ENCODE peak calls at places on chromosomes 13 and 19, in six cellular contexts. H is neural progenitor cell; N is tibial nerve; B is CD4-positive, alpha-beta T cell; D is brain microvascular endothelial cell; Y is cardiac muscle cell. E is an unnamed sample.

GRCh38 chr19:10258080-10258710 is 6.2 kb downstream of the MRPL4 start:
- DNase-seq in B (no peak), Y (no peak), D (no peak), N (no peak), H (no peak), E (no peak)

GRCh38 chr19:19406878-19407639 is 1.6 kb downstream of the GATAD2A start:
- DNase-seq in B (peak), H (peak), D (peak), N (no peak), Y (no peak), E (no peak)

GRCh38 chr13:19818223-19818842 is 35.6 kb upstream of the PSPC1 start:
- DNase-seq in H (peak), B (peak), Y (peak), D (peak), N (no peak), E (no peak)

GRCh38 chr13:73138967-73139491 is 80.2 kb downstream of the KLF5 start:
- DNase-seq in D (no peak), H (no peak), N (no peak), B (no peak), Y (no peak), E (no peak)

GRCh38 chr19:43507880-43508279 is 3.3 kb upstream of the PHLDB3 start:
- DNase-seq in N (no peak), B (no peak), H (no peak), D (no peak), Y (no peak), E (no peak)

GRCh38 chr19:54383330-54383729 is 18.6 kb upstream of the LAIR1 start:
- DNase-seq in N (no peak), D (no peak), Y (no peak), H (no peak), B (no peak), E (no peak)

GRCh38 chr19:4009990-4010807 is 2.7 kb downstream of the PIAS4 start:
- DNase-seq in D (no peak), N (no peak), H (no peak), B (no peak), Y (no peak), E (no peak)

GRCh38 chr13:50127726-50128291 is 112.6 kb downstream of the KCNRG start:
- DNase-seq in B (no peak), H (peak), Y (peak), D (no peak), N (no peak), E (no peak)

GRCh38 chr19:35973487-35973886 is 21.5 kb upstream of the SDHAF1 start:
- DNase-seq in D (no peak), N (no peak), Y (no peak), H (no peak), B (no peak), E (no peak)

GRCh38 chr13:89726690-89727435 is 1620.6 kb upstream of the MIR17HG start:
- DNase-seq in Y (no peak), B (no peak), D (peak), N (no peak), H (no peak), E (no peak)

GRCh38 chr13:52012512-52012836 is 276 bp downstream of the ALG11 start:
- DNase-seq in D (no peak), Y (no peak), H (no peak), N (no peak), B (no peak), E (no peak)

GRCh38 chr13:113935081-113935511 is 38.8 kb downstream of the C13orf46 start:
- DNase-seq in N (peak), D (no peak), B (no peak), Y (no peak), H (peak), E (no peak)

GRCh38 chr13:73138276-73138950 is 79.6 kb downstream of the KLF5 start:
- DNase-seq in D (peak), Y (no peak), B (no peak), H (no peak), N (peak), E (no peak)

GRCh38 chr19:32877977-32878745 is 8.6 kb upstream of the SLC7A9 start:
- DNase-seq in D (no peak), N (no peak), H (no peak), B (no peak), Y (no peak), E (no peak)

GRCh38 chr19:53772943-53773342 is 51.2 kb downstream of the NLRP12 start:
- DNase-seq in H (peak), D (peak), N (peak), Y (peak), B (no peak), E (no peak)

GRCh38 chr13:106155411-106155810 is 380.1 kb downstream of the EFNB2 start:
- DNase-seq in Y (no peak), N (no peak), D (no peak), B (no peak), H (no peak), E (no peak)

GRCh38 chr13:53781941-53782340 is 753.3 kb downstream of the OLFM4 start:
- DNase-seq in Y (peak), N (no peak), H (peak), B (no peak), D (no peak), E (no peak)

GRCh38 chr13:112819816-112820215 is 130.0 kb downstream of the ATP11A start:
- DNase-seq in B (no peak), N (no peak), H (no peak), D (no peak), Y (peak), E (no peak)

GRCh38 chr13:53783466-53783865 is 754.9 kb downstream of the OLFM4 start:
- DNase-seq in D (no peak), H (no peak), N (no peak), B (no peak), Y (no peak), E (no peak)

GRCh38 chr19:55372316-55373081 is 2.2 kb upstream of the IL11 start:
- DNase-seq in D (peak), N (no peak), B (no peak), Y (no peak), H (no peak), E (no peak)

GRCh38 chr19:7326105-7326877 is 22.4 kb upstream of the ARHGEF18 start:
- DNase-seq in B (no peak), N (no peak), Y (no peak), D (peak), H (peak), E (no peak)

GRCh38 chr19:49652723-49653465 is 10.9 kb downstream of the SCAF1 start:
- DNase-seq in H (no peak), D (no peak), Y (no peak), N (no peak), B (no peak), E (no peak)

GRCh38 chr19:18203408-18203862 is 407 bp downstream of the RAB3A start:
- DNase-seq in Y (no peak), H (no peak), B (peak), D (no peak), N (peak), E (no peak)

GRCh38 chr13:104694397-104694796 is 1628.2 kb upstream of the SLC10A2 start:
- DNase-seq in N (no peak), H (no peak), Y (no peak), B (no peak), D (no peak), E (no peak)

GRCh38 chr13:39554371-39554770 is 48.6 kb downstream of the LHFPL6 start:
- DNase-seq in H (no peak), N (no peak), D (no peak), Y (no peak), B (no peak), E (no peak)

GRCh38 chr19:6712692-6713670 is 7.5 kb downstream of the C3 start:
- DNase-seq in Y (no peak), D (no peak), B (no peak), N (no peak), H (no peak), E (no peak)

GRCh38 chr19:3513198-3514140 is 7.4 kb downstream of the FZR1 start:
- DNase-seq in B (no peak), D (no peak), N (no peak), H (no peak), Y (no peak), E (no peak)

GRCh38 chr13:20826810-20827560 is 53.2 kb upstream of the EEF1AKMT1 start:
- DNase-seq in B (no peak), H (no peak), Y (no peak), D (no peak), N (no peak), E (no peak)

GRCh38 chr13:20826301-20826700 is 52.5 kb upstream of the EEF1AKMT1 start:
- DNase-seq in Y (no peak), D (no peak), B (no peak), H (no peak), N (no peak), E (no peak)

GRCh38 chr13:20831933-20832332 is 58.2 kb upstream of the EEF1AKMT1 start:
- DNase-seq in N (no peak), D (no peak), Y (no peak), B (no peak), H (no peak), E (no peak)

GRCh38 chr13:20831254-20831653 is 57.5 kb upstream of the EEF1AKMT1 start:
- DNase-seq in B (no peak), N (no peak), H (no peak), Y (no peak), D (no peak), E (no peak)

DNA sequence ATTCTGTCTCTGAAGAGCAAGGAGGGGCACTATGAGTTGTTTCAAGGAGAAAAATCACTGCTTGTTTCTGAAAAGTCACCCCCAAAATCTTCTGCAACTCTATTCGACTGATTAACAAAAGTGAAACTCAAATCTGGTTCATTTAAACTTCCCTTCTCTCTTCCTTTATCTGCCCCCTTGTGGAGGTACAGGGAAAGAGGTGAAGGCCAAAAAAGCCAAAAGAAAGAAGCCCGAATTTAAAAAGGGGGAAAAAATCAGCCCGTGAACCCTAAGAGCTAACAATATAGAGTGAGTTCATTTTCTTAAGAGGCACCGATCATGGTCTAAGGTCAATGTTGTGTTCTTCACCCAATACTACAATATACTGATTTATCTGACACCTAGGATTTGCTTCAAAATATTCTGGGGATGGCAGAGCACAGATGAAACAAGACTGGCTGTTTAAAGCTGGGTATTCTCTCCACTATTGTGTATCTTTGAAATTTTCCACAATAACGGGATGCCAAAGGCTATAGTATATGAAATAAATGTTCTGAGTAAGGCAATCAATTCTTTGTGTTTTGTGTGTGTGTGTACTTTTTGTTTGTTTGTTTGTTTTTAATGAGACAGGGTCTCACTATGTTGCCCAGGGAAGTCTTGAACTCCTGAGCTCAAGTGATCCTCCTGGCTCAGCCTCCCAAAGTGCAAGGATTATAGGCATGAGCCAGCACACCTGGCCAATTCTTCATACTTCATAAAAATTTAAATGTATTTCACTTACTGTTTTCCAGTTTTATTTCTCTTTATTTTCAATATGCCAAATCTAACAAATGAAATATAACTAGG is 55.0 kb upstream of the EEF1AKMT1 start:
- DNase-seq in H (peak), Y (peak), D (no peak), B (no peak), N (no peak), E (no peak)
- H3K27ac ChIP-seq in H (no peak), Y (peak), D (no peak), B (no peak), N (no peak), E (peak)

GRCh38 chr13:30114586-30115256 is 192.6 kb downstream of the KATNAL1 start:
- DNase-seq in D (peak), N (peak), B (peak), H (peak), Y (peak), E (peak)

GRCh38 chr13:30113983-30114491 is 193.3 kb downstream of the KATNAL1 start:
- DNase-seq in H (peak), D (no peak), B (no peak), N (no peak), Y (peak), E (no peak)

GRCh38 chr13:30116379-30116778 is 191.0 kb downstream of the KATNAL1 start:
- DNase-seq in B (no peak), D (no peak), H (no peak), N (no peak), Y (no peak), E (no peak)

GRCh38 chr13:30113531-30113930 is 193.8 kb downstream of the KATNAL1 start:
- DNase-seq in Y (no peak), B (no peak), D (no peak), N (no peak), H (no peak), E (no peak)

DNA sequence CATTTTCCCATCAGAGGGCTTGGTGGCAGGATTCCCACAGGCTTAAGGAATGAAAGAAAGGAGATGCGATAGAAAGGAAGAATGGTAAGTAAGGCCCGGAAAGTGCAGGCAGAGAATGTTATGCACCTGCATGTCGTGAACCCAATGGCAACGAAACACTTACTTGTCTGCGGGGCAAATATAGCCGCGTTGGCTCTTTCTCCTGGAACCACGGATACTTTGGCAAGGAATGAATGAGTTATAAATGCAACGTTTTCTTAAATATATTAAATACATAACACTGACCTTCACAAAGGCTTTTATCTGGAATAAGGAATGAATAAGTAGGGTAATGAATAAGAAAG is 192.1 kb downstream of the KATNAL1 start:
- DNase-seq in D (no peak), B (no peak), Y (no peak), H (no peak), N (no peak), E (no peak)
- H3K27ac ChIP-seq in D (no peak), B (no peak), Y (no peak), H (no peak), N (peak), E (no peak)

GRCh38 chr13:98480915-98481510 is 95.9 kb downstream of the STK24 start:
- DNase-seq in B (peak), D (peak), H (no peak), N (no peak), Y (peak), E (no peak)

GRCh38 chr13:98479496-98480003 is 97.4 kb downstream of the STK24 start:
- DNase-seq in N (no peak), D (no peak), B (no peak), H (no peak), Y (no peak), E (no peak)

GRCh38 chr13:98476106-98476505 is 100.8 kb downstream of the STK24 start:
- DNase-seq in D (no peak), Y (no peak), B (peak), H (peak), N (no peak), E (no peak)

GRCh38 chr13:98476538-98476966 is 100.4 kb downstream of the STK24 start:
- DNase-seq in N (no peak), D (peak), H (no peak), Y (no peak), B (peak), E (no peak)

DNA sequence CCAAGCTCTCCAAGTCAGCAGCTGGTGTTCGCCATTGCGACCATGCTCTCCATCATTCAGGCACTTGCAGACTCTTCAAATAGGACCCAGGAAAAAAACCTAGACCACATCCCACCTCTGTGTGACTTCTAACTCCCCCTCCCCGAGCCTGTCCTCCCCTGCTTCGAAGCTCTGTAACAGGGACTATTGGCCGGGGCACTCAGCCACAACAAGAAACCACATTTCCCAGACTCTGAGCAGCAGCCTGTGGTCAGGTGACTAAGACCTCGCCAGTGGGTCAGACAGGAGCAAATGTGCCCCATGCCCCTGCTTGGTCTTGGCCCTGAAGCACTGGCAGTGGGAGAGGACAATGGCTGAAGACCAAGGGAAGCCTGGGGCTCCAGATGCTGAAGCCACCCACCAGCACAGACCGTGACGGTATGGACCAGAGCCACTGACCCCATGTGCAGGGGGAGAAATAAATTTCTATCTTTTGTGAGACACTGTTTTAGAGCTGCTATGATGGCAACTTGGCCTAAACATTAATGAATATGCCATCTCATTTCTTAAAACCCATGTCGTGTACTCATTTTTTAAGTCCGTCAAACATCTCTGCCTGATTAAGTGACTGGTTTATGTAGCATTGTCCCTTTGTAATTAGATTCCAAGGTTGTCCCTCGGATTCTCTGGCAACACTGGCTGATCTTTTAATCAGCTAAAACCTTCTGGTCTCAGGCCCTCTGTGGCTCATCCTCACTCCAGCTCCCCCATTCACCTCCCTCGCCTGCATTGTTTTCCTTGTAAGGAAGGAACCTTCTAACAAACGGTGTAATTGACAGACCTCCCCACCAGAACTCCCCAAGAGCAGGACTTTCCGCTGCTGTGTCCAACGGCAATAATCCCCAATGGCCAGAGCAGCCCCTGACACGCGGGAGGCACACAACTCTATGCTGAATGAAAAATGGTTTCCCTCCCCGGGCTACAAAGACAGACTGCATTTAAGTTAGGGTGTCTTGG is 98.5 kb downstream of the STK24 start:
- DNase-seq in N (no peak), H (peak), Y (peak), D (peak), B (peak), E (no peak)
- H3K27ac ChIP-seq in N (no peak), H (peak), Y (peak), D (peak), B (peak), E (peak)

GRCh38 chr19:29508181-29508580 is 17.6 kb upstream of the VSTM2B start:
- DNase-seq in N (no peak), H (no peak), D (no peak), B (no peak), Y (no peak), E (no peak)

GRCh38 chr19:29504454-29504853 is 21.3 kb upstream of the VSTM2B start:
- DNase-seq in N (no peak), H (no peak), D (no peak), Y (no peak), B (no peak), E (no peak)

GRCh38 chr19:29507081-29507860 is 18.5 kb upstream of the VSTM2B start:
- DNase-seq in H (no peak), N (no peak), B (no peak), Y (no peak), D (no peak), E (no peak)

GRCh38 chr19:29505034-29505824 is 20.6 kb upstream of the VSTM2B start:
- DNase-seq in D (no peak), B (no peak), H (peak), N (no peak), Y (no peak), E (no peak)

DNA sequence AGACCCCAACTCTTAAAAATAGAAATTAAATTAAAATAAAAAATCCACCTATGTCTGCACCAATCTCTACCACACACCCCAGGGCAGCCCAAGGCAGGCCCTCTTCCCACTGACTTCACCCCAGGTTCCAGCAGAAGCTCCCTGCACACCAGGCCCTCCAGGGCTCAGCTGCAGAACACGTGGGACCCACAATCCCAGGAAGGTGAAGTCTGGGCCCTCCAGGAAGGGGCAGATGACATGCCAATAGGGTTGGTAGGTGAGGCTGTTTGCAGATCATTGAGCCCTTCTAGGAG is 19.2 kb upstream of the VSTM2B start:
- DNase-seq in H (no peak), D (no peak), N (no peak), B (no peak), Y (no peak), E (no peak)
- H3K27ac ChIP-seq in H (no peak), D (no peak), N (no peak), B (no peak), Y (no peak), E (no peak)

GRCh38 chr13:30355405-30355741 is 48.0 kb upstream of the KATNAL1 start:
- DNase-seq in H (peak), N (no peak), Y (peak), D (no peak), B (peak), E (no peak)

GRCh38 chr13:30354481-30355404 is 47.4 kb upstream of the KATNAL1 start:
- DNase-seq in D (no peak), H (no peak), B (no peak), Y (no peak), N (no peak), E (no peak)

GRCh38 chr13:30353601-30354000 is 46.2 kb upstream of the KATNAL1 start:
- DNase-seq in B (no peak), D (no peak), N (no peak), H (no peak), Y (no peak), E (no peak)

GRCh38 chr13:30353060-30353459 is 45.7 kb upstream of the KATNAL1 start:
- DNase-seq in B (no peak), N (no peak), Y (no peak), H (no peak), D (no peak), E (no peak)

GRCh38 chr13:30352121-30352520 is 44.8 kb upstream of the KATNAL1 start:
- DNase-seq in D (no peak), Y (no peak), N (no peak), B (no peak), H (no peak), E (no peak)
- H3K27ac ChIP-seq in D (no peak), Y (no peak), N (no peak), B (no peak), H (no peak), E (no peak)